ENCODE peak calls at places on chromosomes 5 and 9, in eight cellular contexts. One of them, this sample, is unnamed.

GRCh38 chr5:95878417-95879323 is 56.1 kb upstream of the GLRX start:
- DNase-seq in breast epithelium: no peak
- DNase-seq in NCI-H345: no peak
- DNase-seq in HAP-1: no peak
- DNase-seq in GM23338: no peak
- DNase-seq in NCI-H2029: peak
- DNase-seq in SHP77 treated with DMSO at 0.1 percent for 48 hours: no peak
- DNase-seq in thoracic aorta: no peak
- DNase-seq in this sample: peak

GRCh38 chr9:91930475-91930874 is 19.6 kb downstream of the ROR2 start:
- DNase-seq in GM23338: peak
- DNase-seq in HAP-1: no peak
- DNase-seq in NCI-H345: no peak
- DNase-seq in SHP77 treated with DMSO at 0.1 percent for 48 hours: no peak
- DNase-seq in breast epithelium: no peak
- DNase-seq in thoracic aorta: no peak
- DNase-seq in NCI-H2029: no peak
- DNase-seq in this sample: no peak

GRCh38 chr9:36141288-36141687 is 4.8 kb downstream of the GLIPR2 start:
- DNase-seq in breast epithelium: no peak
- DNase-seq in GM23338: peak
- DNase-seq in NCI-H2029: no peak
- DNase-seq in SHP77 treated with DMSO at 0.1 percent for 48 hours: no peak
- DNase-seq in HAP-1: no peak
- DNase-seq in NCI-H345: no peak
- DNase-seq in thoracic aorta: no peak
- DNase-seq in this sample: no peak

GRCh38 chr9:35952526-35953191 is 5.3 kb downstream of the OR2S2 start:
- DNase-seq in GM23338: no peak
- DNase-seq in thoracic aorta: no peak
- DNase-seq in SHP77 treated with DMSO at 0.1 percent for 48 hours: no peak
- DNase-seq in HAP-1: no peak
- DNase-seq in breast epithelium: no peak
- DNase-seq in NCI-H2029: no peak
- DNase-seq in NCI-H345: no peak
- DNase-seq in this sample: no peak

GRCh38 chr9:116153765-116154333 is at the start of gene PAPPA:
- DNase-seq in SHP77 treated with DMSO at 0.1 percent for 48 hours: no peak
- DNase-seq in GM23338: peak
- DNase-seq in thoracic aorta: no peak
- DNase-seq in NCI-H345: no peak
- DNase-seq in breast epithelium: no peak
- DNase-seq in HAP-1: no peak
- DNase-seq in NCI-H2029: no peak
- DNase-seq in this sample: peak

GRCh38 chr5:158590936-158591863 is 508.5 kb downstream of the EBF1 start:
- DNase-seq in NCI-H345: no peak
- DNase-seq in breast epithelium: no peak
- DNase-seq in NCI-H2029: no peak
- DNase-seq in GM23338: peak
- DNase-seq in thoracic aorta: no peak
- DNase-seq in SHP77 treated with DMSO at 0.1 percent for 48 hours: no peak
- DNase-seq in HAP-1: peak
- DNase-seq in this sample: peak

GRCh38 chr9:127815512-127816361 is 13.1 kb downstream of the FPGS start:
- DNase-seq in GM23338: no peak
- DNase-seq in thoracic aorta: no peak
- DNase-seq in NCI-H345: no peak
- DNase-seq in SHP77 treated with DMSO at 0.1 percent for 48 hours: no peak
- DNase-seq in HAP-1: no peak
- DNase-seq in NCI-H2029: no peak
- DNase-seq in breast epithelium: no peak
- DNase-seq in this sample: no peak

GRCh38 chr5:149166591-149167100 is 25.4 kb downstream of the ABLIM3 start:
- DNase-seq in breast epithelium: no peak
- DNase-seq in thoracic aorta: no peak
- DNase-seq in NCI-H345: no peak
- DNase-seq in GM23338: no peak
- DNase-seq in SHP77 treated with DMSO at 0.1 percent for 48 hours: no peak
- DNase-seq in NCI-H2029: no peak
- DNase-seq in HAP-1: no peak
- DNase-seq in this sample: no peak

GRCh38 chr9:130465383-130466096 is 20.8 kb downstream of the ASS1 start:
- DNase-seq in breast epithelium: no peak
- DNase-seq in SHP77 treated with DMSO at 0.1 percent for 48 hours: no peak
- DNase-seq in NCI-H2029: no peak
- DNase-seq in HAP-1: no peak
- DNase-seq in NCI-H345: no peak
- DNase-seq in GM23338: no peak
- DNase-seq in thoracic aorta: no peak
- DNase-seq in this sample: peak

GRCh38 chr9:108434502-108434901 is 421.3 kb downstream of the ACTL7B start:
- DNase-seq in SHP77 treated with DMSO at 0.1 percent for 48 hours: no peak
- DNase-seq in breast epithelium: no peak
- DNase-seq in thoracic aorta: no peak
- DNase-seq in NCI-H345: no peak
- DNase-seq in HAP-1: no peak
- DNase-seq in GM23338: no peak
- DNase-seq in NCI-H2029: no peak
- DNase-seq in this sample: no peak

GRCh38 chr5:53733853-53734252 is 173.4 kb downstream of the NDUFS4 start:
- DNase-seq in NCI-H2029: peak
- DNase-seq in HAP-1: no peak
- DNase-seq in GM23338: peak
- DNase-seq in NCI-H345: no peak
- DNase-seq in SHP77 treated with DMSO at 0.1 percent for 48 hours: no peak
- DNase-seq in breast epithelium: no peak
- DNase-seq in thoracic aorta: no peak
- DNase-seq in this sample: peak

GRCh38 chr9:130444565-130445221 is at the start of gene ASS1:
- DNase-seq in SHP77 treated with DMSO at 0.1 percent for 48 hours: no peak
- DNase-seq in HAP-1: peak
- DNase-seq in NCI-H345: peak
- DNase-seq in GM23338: peak
- DNase-seq in thoracic aorta: no peak
- DNase-seq in NCI-H2029: peak
- DNase-seq in breast epithelium: peak
- DNase-seq in this sample: peak

GRCh38 chr5:93874080-93874479 is 132.7 kb upstream of the POU5F2 start:
- DNase-seq in thoracic aorta: no peak
- DNase-seq in GM23338: peak
- DNase-seq in NCI-H2029: no peak
- DNase-seq in breast epithelium: no peak
- DNase-seq in NCI-H345: no peak
- DNase-seq in SHP77 treated with DMSO at 0.1 percent for 48 hours: no peak
- DNase-seq in HAP-1: peak
- DNase-seq in this sample: peak

GRCh38 chr5:83255268-83255667 is 177.9 kb downstream of the XRCC4 start:
- DNase-seq in NCI-H2029: no peak
- DNase-seq in SHP77 treated with DMSO at 0.1 percent for 48 hours: no peak
- DNase-seq in thoracic aorta: no peak
- DNase-seq in HAP-1: no peak
- DNase-seq in NCI-H345: no peak
- DNase-seq in breast epithelium: no peak
- DNase-seq in GM23338: no peak
- DNase-seq in this sample: no peak

GRCh38 chr5:40307920-40308319 is 371.8 kb upstream of the PTGER4 start:
- DNase-seq in GM23338: no peak
- DNase-seq in NCI-H345: no peak
- DNase-seq in NCI-H2029: no peak
- DNase-seq in thoracic aorta: no peak
- DNase-seq in breast epithelium: no peak
- DNase-seq in HAP-1: no peak
- DNase-seq in SHP77 treated with DMSO at 0.1 percent for 48 hours: no peak
- DNase-seq in this sample: no peak

GRCh38 chr9:100473271-100474081 is 527 bp downstream of the TMEFF1 start:
- DNase-seq in NCI-H2029: peak
- DNase-seq in thoracic aorta: no peak
- DNase-seq in GM23338: peak
- DNase-seq in HAP-1: peak
- DNase-seq in SHP77 treated with DMSO at 0.1 percent for 48 hours: no peak
- DNase-seq in NCI-H345: peak
- DNase-seq in breast epithelium: no peak
- DNase-seq in this sample: peak